ENCODE peak calls at places on chromosomes 6 and 20, in eight cellular contexts. A is ovary; N is fibroblast of the conjunctiva; X is testis; S is cardiac muscle cell; I is nucleus accumbens; K is stimulated activated naive CD4-positive, alpha-beta T cell; E is HTR-8/SVneo. U is an unnamed sample.

GRCh38 chr6:111842891-111843290 is 30.4 kb downstream of the FYN start:
- DNase-seq in A (no peak), N (no peak), X (no peak), S (no peak), I (no peak), K (no peak), E (no peak), U (no peak)

GRCh38 chr6:147808631-147809030 is 300.1 kb downstream of the SAMD5 start:
- DNase-seq in A (no peak), N (no peak), X (no peak), S (no peak), I (no peak), K (no peak), E (no peak), U (no peak)

GRCh38 chr6:10954590-10955010 is 67.7 kb downstream of the SYCP2L start:
- DNase-seq in A (no peak), N (peak; percentile 47), X (peak; percentile 89), S (peak; percentile 91), I (no peak), K (peak; percentile 4), E (peak; percentile 76), U (peak; percentile 40)

GRCh38 chr20:9597547-9597946 is 83.2 kb downstream of the LAMP5 start:
- DNase-seq in A (no peak), N (no peak), X (no peak), S (no peak), I (no peak), K (no peak), E (no peak), U (no peak)

GRCh38 chr6:134967711-134968110 is 17.8 kb upstream of the ALDH8A1 start:
- DNase-seq in A (no peak), N (no peak), X (no peak), S (no peak), I (no peak), K (no peak), E (no peak), U (no peak)

GRCh38 chr20:46057856-46058655 is 29.0 kb downstream of the SLC12A5 start:
- DNase-seq in A (no peak), N (peak; percentile 16), X (no peak), S (peak; percentile 65), I (no peak), K (no peak), E (no peak), U (no peak)

GRCh38 chr6:56400273-56400672 is 152.9 kb upstream of the COL21A1 start:
- DNase-seq in A (no peak), N (no peak), X (no peak), S (no peak), I (no peak), K (no peak), E (no peak), U (no peak)

GRCh38 chr6:21402368-21402767 is 191.2 kb upstream of the SOX4 start:
- DNase-seq in A (peak; percentile 62), N (no peak), X (no peak), S (peak; percentile 64), I (no peak), K (no peak), E (no peak), U (no peak)

GRCh38 chr6:38404900-38405556 is 234.7 kb downstream of the BTBD9 start:
- DNase-seq in A (no peak), N (no peak), X (no peak), S (peak; percentile 25), I (no peak), K (no peak), E (no peak), U (no peak)

GRCh38 chr6:2611092-2611491 is 139.6 kb downstream of the MYLK4 start:
- DNase-seq in A (no peak), N (peak; percentile 23), X (no peak), S (peak; percentile 57), I (no peak), K (no peak), E (no peak), U (no peak)

GRCh38 chr20:25220021-25220730 is 24.7 kb downstream of the ENTPD6 start:
- DNase-seq in A (no peak), N (no peak), X (peak; percentile 44), S (peak; percentile 13), I (no peak), K (no peak), E (no peak), U (no peak)

GRCh38 chr20:51565298-51565697 is 22.8 kb upstream of the NFATC2 start:
- DNase-seq in A (no peak), N (no peak), X (no peak), S (no peak), I (no peak), K (no peak), E (no peak), U (no peak)

GRCh38 chr6:1917628-1918371 is 308.1 kb downstream of the FOXC1 start:
- DNase-seq in A (no peak), N (no peak), X (no peak), S (peak; percentile 56), I (no peak), K (no peak), E (peak; percentile 82), U (peak; percentile 75)

GRCh38 chr6:107673076-107673494 is 151.0 kb downstream of the SCML4 start:
- DNase-seq in A (no peak), N (no peak), X (no peak), S (no peak), I (no peak), K (no peak), E (no peak), U (no peak)

GRCh38 chr6:167898673-167899311 is 72.1 kb downstream of the AFDN start:
- DNase-seq in A (no peak), N (peak; percentile 31), X (no peak), S (peak; percentile 66), I (no peak), K (no peak), E (peak; percentile 12), U (peak; percentile 59)

GRCh38 chr6:50822078-50822476 is 3.4 kb downstream of the TFAP2B start:
- DNase-seq in A (no peak), N (peak; percentile 49), X (no peak), S (no peak), I (no peak), K (no peak), E (no peak), U (no peak)

GRCh38 chr20:33284937-33285336 is 1.9 kb downstream of the BPIFB1 start:
- DNase-seq in A (no peak), N (no peak), X (no peak), S (no peak), I (no peak), K (no peak), E (no peak), U (no peak)

GRCh38 chr20:8018928-8019177 is 708 bp downstream of the TMX4 start:
- DNase-seq in A (no peak), N (no peak), X (no peak), S (peak; percentile 49), I (no peak), K (no peak), E (no peak), U (peak; percentile 77)

GRCh38 chr20:51562334-51563140 is 20.0 kb upstream of the NFATC2 start:
- DNase-seq in A (peak; percentile 85), N (peak; percentile 86), X (peak; percentile 83), S (peak; percentile 97), I (peak; percentile 44), K (peak; percentile 15), E (peak; percentile 84), U (peak; percentile 49)

GRCh38 chr6:31178143-31179041 is 7.9 kb upstream of the POU5F1 start:
- DNase-seq in A (no peak), N (no peak), X (no peak), S (peak; percentile 57), I (no peak), K (no peak), E (no peak), U (no peak)

GRCh38 chr6:169723200-169723909 is 945 bp downstream of the PHF10 start:
- DNase-seq in A (peak; percentile 74), N (peak; percentile 10), X (peak; percentile 84), S (peak; percentile 76), I (peak; percentile 49), K (peak; percentile 66), E (peak; percentile 9), U (peak; percentile 42)

GRCh38 chr6:25717856-25718740 is 36.4 kb upstream of the SLC17A4 start:
- DNase-seq in A (no peak), N (peak; percentile 2), X (peak; percentile 21), S (peak; percentile 60), I (no peak), K (no peak), E (peak; percentile 27), U (no peak)

GRCh38 chr6:161434921-161435411 is 161.1 kb upstream of the AGPAT4 start:
- DNase-seq in A (no peak), N (peak; percentile 91), X (peak; percentile 38), S (peak; percentile 96), I (no peak), K (no peak), E (peak; percentile 60), U (peak; percentile 6)

GRCh38 chr6:79077680-79078056 is 386 bp downstream of the PHIP start:
- DNase-seq in A (no peak), N (no peak), X (no peak), S (no peak), I (peak; percentile 1), K (no peak), E (peak; percentile 13), U (peak; percentile 64)

GRCh38 chr20:13041574-13042457 is 33.0 kb downstream of the SPTLC3 start:
- DNase-seq in A (no peak), N (no peak), X (no peak), S (peak; percentile 37), I (no peak), K (no peak), E (no peak), U (no peak)

GRCh38 chr6:39642300-39642699 is 82.9 kb downstream of the KIF6 start:
- DNase-seq in A (no peak), N (no peak), X (no peak), S (no peak), I (no peak), K (no peak), E (no peak), U (no peak)

GRCh38 chr6:85864453-85865401 is 222.0 kb upstream of the SYNCRIP start:
- DNase-seq in A (peak; percentile 14), N (no peak), X (peak; percentile 21), S (peak; percentile 47), I (no peak), K (no peak), E (no peak), U (no peak)

GRCh38 chr20:4027590-4028265 is 12.4 kb upstream of the RNF24 start:
- DNase-seq in A (no peak), N (no peak), X (no peak), S (no peak), I (no peak), K (no peak), E (no peak), U (no peak)

GRCh38 chr6:46996860-46997641 is 45.1 kb downstream of the ADGRF1 start:
- DNase-seq in A (no peak), N (no peak), X (no peak), S (no peak), I (no peak), K (no peak), E (no peak), U (no peak)

GRCh38 chr20:57582432-57583288 is 21.8 kb downstream of the PCK1 start:
- DNase-seq in A (peak; percentile 59), N (no peak), X (peak; percentile 43), S (peak; percentile 44), I (no peak), K (no peak), E (peak; percentile 89), U (no peak)

GRCh38 chr6:143902827-143903226 is 38.6 kb downstream of the ZC2HC1B start:
- DNase-seq in A (no peak), N (no peak), X (no peak), S (no peak), I (no peak), K (no peak), E (no peak), U (no peak)

GRCh38 chr6:4297348-4297747 is 162.0 kb upstream of the ECI2 start:
- DNase-seq in A (no peak), N (no peak), X (no peak), S (no peak), I (no peak), K (no peak), E (no peak), U (no peak)

GRCh38 chr6:16345449-16346330 is 107.3 kb downstream of the GMPR start:
- DNase-seq in A (no peak), N (peak; percentile 90), X (no peak), S (peak; percentile 64), I (no peak), K (no peak), E (peak; percentile 65), U (no peak)

GRCh38 chr20:63457737-63458136 is 14.7 kb downstream of the KCNQ2 start:
- DNase-seq in A (no peak), N (no peak), X (no peak), S (peak; percentile 7), I (no peak), K (no peak), E (no peak), U (peak; percentile 59)

U was measured in SW 1271.